ENCODE peak calls at places on chromosomes 5 and 9, in nine cellular contexts. One of them, this sample, is unnamed.
A peak's percentile ranks its signal among the peaks of the same experiment; 100 is the strongest.

GRCh38 chr9:479951-480350 is 265.3 kb downstream of the DOCK8 start:
- DNase-seq in GM12865: no peak
- DNase-seq in PC-3: no peak
- DNase-seq in RWPE1: no peak
- DNase-seq in gastrocnemius medialis: no peak
- DNase-seq in AG09309: no peak
- DNase-seq in choroid plexus epithelial cell: no peak
- DNase-seq in fibroblast of the aortic adventitia: no peak
- DNase-seq in AG04450: no peak
- DNase-seq in this sample: no peak

GRCh38 chr9:15132107-15132506 is 174.9 kb downstream of the TTC39B start:
- DNase-seq in AG09309: no peak
- DNase-seq in GM12865: no peak
- DNase-seq in fibroblast of the aortic adventitia: no peak
- DNase-seq in AG04450: no peak
- DNase-seq in choroid plexus epithelial cell: no peak
- DNase-seq in gastrocnemius medialis: no peak
- DNase-seq in RWPE1: no peak
- DNase-seq in PC-3: no peak
- DNase-seq in this sample: peak; percentile 12

GRCh38 chr5:51194626-51195025 is 188.6 kb upstream of the ISL1 start:
- DNase-seq in AG09309: no peak
- DNase-seq in fibroblast of the aortic adventitia: no peak
- DNase-seq in choroid plexus epithelial cell: no peak
- DNase-seq in PC-3: no peak
- DNase-seq in gastrocnemius medialis: no peak
- DNase-seq in RWPE1: no peak
- DNase-seq in AG04450: no peak
- DNase-seq in GM12865: no peak
- DNase-seq in this sample: no peak

GRCh38 chr9:127974002-127974768 is 6.6 kb downstream of the EEIG1 start:
- DNase-seq in GM12865: no peak
- DNase-seq in PC-3: no peak
- DNase-seq in RWPE1: no peak
- DNase-seq in AG09309: no peak
- DNase-seq in gastrocnemius medialis: no peak
- DNase-seq in choroid plexus epithelial cell: no peak
- DNase-seq in fibroblast of the aortic adventitia: no peak
- DNase-seq in AG04450: no peak
- DNase-seq in this sample: no peak

GRCh38 chr5:8410618-8411017 is 541.7 kb downstream of the MTRR start:
- DNase-seq in PC-3: no peak
- DNase-seq in choroid plexus epithelial cell: no peak
- DNase-seq in RWPE1: no peak
- DNase-seq in GM12865: no peak
- DNase-seq in gastrocnemius medialis: no peak
- DNase-seq in fibroblast of the aortic adventitia: no peak
- DNase-seq in AG09309: no peak
- DNase-seq in AG04450: no peak
- DNase-seq in this sample: no peak

GRCh38 chr5:13251623-13252367 is 692.7 kb downstream of the DNAH5 start:
- DNase-seq in GM12865: no peak
- DNase-seq in gastrocnemius medialis: no peak
- DNase-seq in PC-3: no peak
- DNase-seq in fibroblast of the aortic adventitia: peak; percentile 69
- DNase-seq in AG09309: no peak
- DNase-seq in AG04450: no peak
- DNase-seq in RWPE1: no peak
- DNase-seq in choroid plexus epithelial cell: no peak
- DNase-seq in this sample: no peak

GRCh38 chr9:25519286-25519685 is 159.0 kb downstream of the TUSC1 start:
- DNase-seq in AG09309: no peak
- DNase-seq in RWPE1: peak; percentile 9
- DNase-seq in PC-3: peak; percentile 50
- DNase-seq in GM12865: no peak
- DNase-seq in gastrocnemius medialis: no peak
- DNase-seq in AG04450: no peak
- DNase-seq in fibroblast of the aortic adventitia: no peak
- DNase-seq in choroid plexus epithelial cell: no peak
- DNase-seq in this sample: no peak

GRCh38 chr5:137891849-137892248 is 2.6 kb downstream of the PKD2L2 start:
- DNase-seq in AG04450: no peak
- DNase-seq in AG09309: no peak
- DNase-seq in choroid plexus epithelial cell: no peak
- DNase-seq in fibroblast of the aortic adventitia: no peak
- DNase-seq in PC-3: no peak
- DNase-seq in RWPE1: no peak
- DNase-seq in GM12865: peak; percentile 7
- DNase-seq in gastrocnemius medialis: no peak
- DNase-seq in this sample: no peak

GRCh38 chr9:99650187-99650874 is 171.4 kb upstream of the NR4A3 start:
- DNase-seq in AG09309: no peak
- DNase-seq in fibroblast of the aortic adventitia: no peak
- DNase-seq in RWPE1: no peak
- DNase-seq in AG04450: no peak
- DNase-seq in gastrocnemius medialis: no peak
- DNase-seq in GM12865: no peak
- DNase-seq in PC-3: no peak
- DNase-seq in choroid plexus epithelial cell: no peak
- DNase-seq in this sample: no peak

GRCh38 chr5:33423018-33423630 is 17.6 kb upstream of the TARS1 start:
- DNase-seq in AG09309: no peak
- DNase-seq in gastrocnemius medialis: no peak
- DNase-seq in fibroblast of the aortic adventitia: peak; percentile 88
- DNase-seq in GM12865: peak; percentile 26
- DNase-seq in RWPE1: peak; percentile 28
- DNase-seq in PC-3: peak; percentile 69
- DNase-seq in choroid plexus epithelial cell: peak; percentile 74
- DNase-seq in AG04450: no peak
- DNase-seq in this sample: peak; percentile 50
- TF ChIP-seq CTCF in AG09309: no peak
- TF ChIP-seq CTCF in gastrocnemius medialis: peak; percentile 26
- TF ChIP-seq CTCF in fibroblast of the aortic adventitia: peak; percentile 21
- TF ChIP-seq CTCF in GM12865: peak; percentile 34
- TF ChIP-seq CTCF in RWPE1: peak; percentile 74
- TF ChIP-seq CTCF in PC-3: peak; percentile 73
- TF ChIP-seq CTCF in choroid plexus epithelial cell: peak; percentile 42
- TF ChIP-seq CTCF in AG04450: peak; percentile 40
- TF ChIP-seq CTCF in this sample: peak; percentile 47

GRCh38 chr5:135571210-135571609 is 7.6 kb downstream of the CXCL14 start:
- DNase-seq in PC-3: no peak
- DNase-seq in choroid plexus epithelial cell: no peak
- DNase-seq in RWPE1: no peak
- DNase-seq in GM12865: no peak
- DNase-seq in fibroblast of the aortic adventitia: no peak
- DNase-seq in AG04450: no peak
- DNase-seq in AG09309: no peak
- DNase-seq in gastrocnemius medialis: no peak
- DNase-seq in this sample: no peak

GRCh38 chr5:135568241-135568640 is 10.6 kb downstream of the CXCL14 start:
- DNase-seq in gastrocnemius medialis: no peak
- DNase-seq in GM12865: no peak
- DNase-seq in choroid plexus epithelial cell: no peak
- DNase-seq in AG04450: no peak
- DNase-seq in RWPE1: no peak
- DNase-seq in fibroblast of the aortic adventitia: no peak
- DNase-seq in AG09309: no peak
- DNase-seq in PC-3: no peak
- DNase-seq in this sample: no peak

GRCh38 chr5:135570453-135570764 is 8.4 kb downstream of the CXCL14 start:
- DNase-seq in GM12865: no peak
- DNase-seq in fibroblast of the aortic adventitia: no peak
- DNase-seq in PC-3: no peak
- DNase-seq in RWPE1: no peak
- DNase-seq in AG04450: no peak
- DNase-seq in choroid plexus epithelial cell: no peak
- DNase-seq in AG09309: no peak
- DNase-seq in gastrocnemius medialis: no peak
- DNase-seq in this sample: no peak

GRCh38 chr5:135568923-135569360 is 9.8 kb downstream of the CXCL14 start:
- DNase-seq in fibroblast of the aortic adventitia: no peak
- DNase-seq in AG09309: no peak
- DNase-seq in RWPE1: no peak
- DNase-seq in choroid plexus epithelial cell: no peak
- DNase-seq in AG04450: no peak
- DNase-seq in PC-3: no peak
- DNase-seq in gastrocnemius medialis: no peak
- DNase-seq in GM12865: no peak
- DNase-seq in this sample: no peak

DNA sequence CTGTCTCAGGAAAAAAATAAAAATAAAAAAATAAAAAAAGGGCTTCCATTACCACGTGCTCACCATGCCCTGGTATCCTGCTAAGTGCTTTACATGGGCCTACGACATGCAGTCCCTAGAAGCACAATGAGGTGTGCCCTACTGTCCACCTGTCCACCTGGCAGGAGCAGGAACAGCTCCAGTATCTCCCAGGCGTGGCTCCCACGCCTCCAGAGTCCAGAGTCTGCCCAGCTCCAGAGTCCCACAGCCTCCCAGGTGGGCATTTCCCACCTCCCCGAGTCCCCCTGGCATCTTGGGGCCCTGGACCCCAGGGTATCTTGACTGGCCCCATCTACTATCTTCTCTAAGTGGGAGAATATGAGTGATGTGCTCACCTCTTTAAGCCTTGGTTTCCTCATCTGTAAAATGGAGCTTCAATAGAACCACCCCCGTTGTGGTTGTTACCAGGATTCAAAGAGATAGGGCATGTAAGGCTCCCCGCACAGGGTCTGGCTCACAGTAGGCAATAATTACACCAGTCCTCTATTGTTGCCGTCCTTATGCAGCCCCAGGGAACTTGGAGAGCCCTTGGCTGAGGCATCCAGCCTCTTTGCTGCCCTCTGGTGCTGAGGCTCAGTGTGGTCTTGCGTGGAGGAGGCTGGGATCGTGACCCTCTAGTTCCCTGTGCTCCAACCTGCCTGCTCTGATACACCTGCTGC is 8.9 kb downstream of the CXCL14 start:
- DNase-seq in AG04450: no peak
- DNase-seq in gastrocnemius medialis: no peak
- DNase-seq in choroid plexus epithelial cell: peak; percentile 67
- DNase-seq in GM12865: peak; percentile 46
- DNase-seq in RWPE1: peak; percentile 55
- DNase-seq in AG09309: no peak
- DNase-seq in PC-3: peak; percentile 55
- DNase-seq in fibroblast of the aortic adventitia: peak; percentile 33
- DNase-seq in this sample: peak; percentile 20
- TF ChIP-seq CTCF in AG04450: peak; percentile 61
- TF ChIP-seq CTCF in gastrocnemius medialis: no peak
- TF ChIP-seq CTCF in choroid plexus epithelial cell: peak; percentile 79
- TF ChIP-seq CTCF in GM12865: peak; percentile 45
- TF ChIP-seq CTCF in RWPE1: peak; percentile 54
- TF ChIP-seq CTCF in AG09309: peak; percentile 70
- TF ChIP-seq CTCF in PC-3: peak; percentile 63
- TF ChIP-seq CTCF in fibroblast of the aortic adventitia: peak; percentile 56
- TF ChIP-seq CTCF in this sample: peak; percentile 64

GRCh38 chr5:169273451-169273850 is 27.5 kb downstream of the SLIT3 start:
- DNase-seq in choroid plexus epithelial cell: no peak
- DNase-seq in AG09309: no peak
- DNase-seq in RWPE1: no peak
- DNase-seq in AG04450: no peak
- DNase-seq in gastrocnemius medialis: no peak
- DNase-seq in PC-3: no peak
- DNase-seq in GM12865: no peak
- DNase-seq in fibroblast of the aortic adventitia: no peak
- DNase-seq in this sample: no peak
- TF ChIP-seq CTCF in choroid plexus epithelial cell: no peak
- TF ChIP-seq CTCF in AG09309: no peak
- TF ChIP-seq CTCF in RWPE1: no peak
- TF ChIP-seq CTCF in AG04450: no peak
- TF ChIP-seq CTCF in gastrocnemius medialis: no peak
- TF ChIP-seq CTCF in PC-3: no peak
- TF ChIP-seq CTCF in GM12865: no peak
- TF ChIP-seq CTCF in fibroblast of the aortic adventitia: no peak
- TF ChIP-seq CTCF in this sample: no peak

GRCh38 chr5:107129051-107129450 is 541.7 kb downstream of the EFNA5 start:
- DNase-seq in AG09309: no peak
- DNase-seq in choroid plexus epithelial cell: peak; percentile 81
- DNase-seq in AG04450: peak; percentile 7
- DNase-seq in fibroblast of the aortic adventitia: peak; percentile 67
- DNase-seq in gastrocnemius medialis: no peak
- DNase-seq in PC-3: peak; percentile 4
- DNase-seq in GM12865: no peak
- DNase-seq in RWPE1: no peak
- DNase-seq in this sample: peak; percentile 4
- TF ChIP-seq CTCF in AG09309: no peak
- TF ChIP-seq CTCF in choroid plexus epithelial cell: no peak
- TF ChIP-seq CTCF in AG04450: no peak
- TF ChIP-seq CTCF in fibroblast of the aortic adventitia: no peak
- TF ChIP-seq CTCF in gastrocnemius medialis: no peak
- TF ChIP-seq CTCF in PC-3: no peak
- TF ChIP-seq CTCF in GM12865: no peak
- TF ChIP-seq CTCF in RWPE1: no peak
- TF ChIP-seq CTCF in this sample: no peak

DNA sequence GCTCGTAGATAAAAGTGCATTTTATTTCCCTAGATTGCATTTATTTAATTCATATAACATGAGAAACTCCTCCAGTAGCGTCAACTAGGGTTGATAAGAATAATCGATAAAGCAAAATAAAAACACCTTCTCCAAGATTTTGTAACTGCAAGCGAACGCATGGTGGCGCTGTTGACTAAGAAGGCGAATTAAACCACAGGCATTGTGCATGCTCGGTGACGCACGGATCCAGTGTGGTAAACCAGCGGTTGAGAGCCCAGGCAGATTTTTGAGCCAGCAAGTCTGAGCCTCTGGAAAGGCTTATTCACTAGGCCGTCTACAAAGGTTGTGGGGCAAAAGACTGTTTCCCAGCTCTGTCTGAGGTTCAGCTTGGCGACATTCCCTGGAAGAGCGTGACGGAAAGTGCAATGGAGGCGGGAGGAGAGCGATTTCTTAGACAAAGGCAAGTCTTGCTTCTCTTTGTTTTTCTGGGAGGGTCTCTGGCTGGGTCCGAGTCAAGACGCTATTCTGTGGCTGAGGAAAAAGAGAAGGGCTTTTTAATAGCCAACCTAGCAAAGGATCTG is at the start of gene PCDHB3:
- DNase-seq in RWPE1: peak; percentile 47
- DNase-seq in GM12865: peak; percentile 2
- DNase-seq in AG09309: peak; percentile 32
- DNase-seq in AG04450: no peak
- DNase-seq in PC-3: no peak
- DNase-seq in choroid plexus epithelial cell: peak; percentile 2
- DNase-seq in gastrocnemius medialis: no peak
- DNase-seq in fibroblast of the aortic adventitia: peak; percentile 15
- DNase-seq in this sample: peak; percentile 21
- TF ChIP-seq CTCF in RWPE1: peak; percentile 58
- TF ChIP-seq CTCF in GM12865: no peak
- TF ChIP-seq CTCF in AG09309: peak; percentile 47
- TF ChIP-seq CTCF in AG04450: no peak
- TF ChIP-seq CTCF in PC-3: no peak
- TF ChIP-seq CTCF in choroid plexus epithelial cell: peak; percentile 3
- TF ChIP-seq CTCF in gastrocnemius medialis: peak; percentile 49
- TF ChIP-seq CTCF in fibroblast of the aortic adventitia: no peak
- TF ChIP-seq CTCF in this sample: peak; percentile 24

DNA sequence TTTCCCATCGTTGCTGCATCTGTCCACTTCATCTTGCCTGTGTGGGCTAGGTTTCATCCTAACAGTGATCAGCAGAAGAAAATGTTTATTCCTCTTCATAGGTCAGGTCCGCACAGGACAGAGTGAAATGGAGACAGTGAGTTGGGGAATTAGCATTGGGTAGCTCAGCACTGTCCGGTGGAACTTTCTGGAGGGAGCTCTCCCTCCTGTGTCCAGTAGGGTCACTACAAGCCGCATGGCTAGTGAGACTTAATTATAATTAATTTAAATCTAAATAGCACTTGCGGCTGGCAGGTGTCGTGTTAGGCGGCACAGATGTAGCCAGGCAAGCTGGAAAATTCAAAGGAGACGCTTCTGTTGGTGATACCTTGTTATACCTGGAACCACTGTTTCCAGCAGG is 48.4 kb downstream of the CFAP77 start:
- DNase-seq in fibroblast of the aortic adventitia: no peak
- DNase-seq in AG09309: no peak
- DNase-seq in AG04450: no peak
- DNase-seq in GM12865: no peak
- DNase-seq in RWPE1: no peak
- DNase-seq in gastrocnemius medialis: no peak
- DNase-seq in choroid plexus epithelial cell: no peak
- DNase-seq in PC-3: no peak
- DNase-seq in this sample: no peak
- TF ChIP-seq CTCF in fibroblast of the aortic adventitia: no peak
- TF ChIP-seq CTCF in AG09309: no peak
- TF ChIP-seq CTCF in AG04450: no peak
- TF ChIP-seq CTCF in GM12865: no peak
- TF ChIP-seq CTCF in RWPE1: no peak
- TF ChIP-seq CTCF in gastrocnemius medialis: no peak
- TF ChIP-seq CTCF in choroid plexus epithelial cell: peak; percentile 12
- TF ChIP-seq CTCF in PC-3: no peak
- TF ChIP-seq CTCF in this sample: no peak